ENCODE peak calls at places on chromosomes 2 and 18, in five cellular contexts. H is PC-3, B is kidney epithelial cell, J is SJCRH30, L is GM23248. D is an unnamed sample.

GRCh38 chr2:105252271-105252670 is 10.7 kb downstream of the GPR45 start:
- DNase-seq in J (peak), H (no peak), L (no peak), B (no peak), D (no peak)

GRCh38 chr2:118800736-118801135 is 46.7 kb downstream of the EN1 start:
- DNase-seq in L (peak), B (no peak), H (no peak), J (no peak), D (no peak)

GRCh38 chr18:78979058-78979680 is 449 bp upstream of the SALL3 start:
- DNase-seq in J (no peak), H (no peak), B (no peak), L (peak), D (no peak)

GRCh38 chr2:196162586-196163180 is 8.7 kb downstream of the STK17B start:
- DNase-seq in L (no peak), J (no peak), B (no peak), H (no peak), D (no peak)

GRCh38 chr18:54835944-54836343 is 7.7 kb downstream of the RAB27B start:
- DNase-seq in L (no peak), J (no peak), H (no peak), B (no peak), D (no peak)

GRCh38 chr2:171160119-171160629 is 519 bp downstream of the TLK1 start:
- DNase-seq in B (no peak), H (peak), L (peak), J (peak), D (peak)

GRCh38 chr2:2719781-2720180 is 388.7 kb upstream of the MYT1L start:
- DNase-seq in H (no peak), L (no peak), B (no peak), J (no peak), D (no peak)

GRCh38 chr18:79510731-79511141 is 115.0 kb downstream of the NFATC1 start:
- DNase-seq in J (no peak), H (no peak), L (no peak), B (no peak), D (peak)

GRCh38 chr18:11653521-11653920 is 35.5 kb upstream of the GNAL start:
- DNase-seq in J (no peak), L (no peak), H (no peak), B (no peak), D (no peak)

GRCh38 chr2:131520526-131520925 is 7.2 kb upstream of the CCDC74A start:
- DNase-seq in L (no peak), J (no peak), B (no peak), H (no peak), D (no peak)

GRCh38 chr2:42545714-42546390 is 22.6 kb upstream of the MTA3 start:
- DNase-seq in J (no peak), H (no peak), B (no peak), L (no peak), D (no peak)

GRCh38 chr18:47036298-47036874 is 965 bp upstream of the ELOA2 start:
- DNase-seq in B (no peak), L (peak), H (peak), J (peak), D (no peak)

GRCh38 chr2:166519391-166519962 is 25.4 kb upstream of the SCN7A start:
- DNase-seq in B (no peak), H (no peak), J (no peak), L (no peak), D (no peak)

GRCh38 chr18:28735731-28736130 is 558.8 kb upstream of the CDH2 start:
- DNase-seq in B (no peak), J (no peak), H (peak), L (peak), D (no peak)

GRCh38 chr2:153487482-153487881 is 8.9 kb upstream of the RPRM start:
- DNase-seq in J (no peak), B (no peak), L (peak), H (peak), D (no peak)

DNA sequence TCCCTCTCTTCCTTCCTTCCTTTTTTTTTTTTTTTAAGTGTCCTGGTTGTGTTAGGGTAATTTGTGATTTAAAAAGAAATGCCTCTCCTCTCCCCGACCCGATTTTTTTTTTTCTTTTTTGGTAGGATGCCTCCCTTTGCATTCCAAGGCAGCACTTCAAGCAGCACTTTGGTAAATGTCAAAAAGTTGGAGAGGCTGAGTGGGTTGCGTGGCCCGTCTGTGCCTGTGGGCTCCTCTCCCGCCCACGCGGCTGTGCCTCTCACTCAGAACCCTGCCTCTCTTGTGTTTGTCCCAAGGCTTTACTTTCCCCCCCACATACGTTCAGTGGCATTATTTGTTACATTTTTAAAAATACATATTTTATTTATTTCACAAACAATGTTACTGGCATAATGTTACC is 147.5 kb downstream of the AGAP1 start:
- DNase-seq in H (no peak), J (peak), B (no peak), L (peak), D (no peak)
- H3K4me3 ChIP-seq in H (no peak), J (peak), B (no peak), L (peak), D (no peak)

GRCh38 chr2:168233726-168234406 is 13.5 kb downstream of the STK39 start:
- DNase-seq in B (no peak), L (no peak), H (no peak), J (no peak), D (no peak)
- H3K4me3 ChIP-seq in B (no peak), L (no peak), H (no peak), J (no peak), D (no peak)

GRCh38 chr2:152025678-152026287 is 73.1 kb downstream of the CACNB4 start:
- DNase-seq in J (peak), H (peak), B (no peak), L (peak), D (peak)
- H3K4me3 ChIP-seq in J (peak), H (peak), B (peak), L (peak), D (peak)

GRCh38 chr18:2651981-2652380 is 3.5 kb upstream of the SMCHD1 start:
- DNase-seq in H (peak), B (no peak), J (no peak), L (no peak), D (no peak)
- H3K4me3 ChIP-seq in H (no peak), B (no peak), J (no peak), L (no peak), D (no peak)

GRCh38 chr2:46704593-46704992 is 211.0 kb downstream of the MCFD2 start:
- DNase-seq in L (no peak), H (no peak), J (no peak), B (no peak), D (no peak)

GRCh38 chr2:46700435-46700834 is 215.2 kb downstream of the MCFD2 start:
- DNase-seq in L (peak), J (no peak), B (no peak), H (no peak), D (no peak)

GRCh38 chr2:46701152-46701551 is 214.5 kb downstream of the MCFD2 start:
- DNase-seq in J (no peak), H (peak), B (no peak), L (peak), D (no peak)

GRCh38 chr2:46703588-46703987 is 212.0 kb downstream of the MCFD2 start:
- DNase-seq in L (peak), H (no peak), J (no peak), B (no peak), D (no peak)

DNA sequence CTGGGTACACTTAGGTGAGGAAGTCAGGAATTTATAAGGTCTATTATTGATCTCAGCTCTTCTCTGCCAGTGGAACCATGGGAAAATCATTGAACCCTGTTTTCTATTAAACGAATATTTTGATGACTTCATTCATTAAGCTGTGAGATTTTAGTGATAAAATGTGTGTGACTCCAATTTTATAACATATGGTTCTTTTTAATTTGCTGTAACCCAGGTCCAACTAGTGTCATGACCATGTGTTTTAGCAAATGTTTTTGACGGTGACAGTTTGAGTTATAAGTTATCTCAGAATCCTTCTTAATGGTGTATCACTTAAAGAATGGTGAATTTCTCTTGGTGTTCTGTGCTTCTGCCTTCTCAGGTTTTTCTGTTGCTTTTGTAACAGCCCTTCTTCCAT is 213.1 kb downstream of the MCFD2 start:
- DNase-seq in B (no peak), J (no peak), H (no peak), L (peak), D (no peak)
- H3K4me3 ChIP-seq in B (no peak), J (no peak), H (no peak), L (peak), D (no peak)

DNA sequence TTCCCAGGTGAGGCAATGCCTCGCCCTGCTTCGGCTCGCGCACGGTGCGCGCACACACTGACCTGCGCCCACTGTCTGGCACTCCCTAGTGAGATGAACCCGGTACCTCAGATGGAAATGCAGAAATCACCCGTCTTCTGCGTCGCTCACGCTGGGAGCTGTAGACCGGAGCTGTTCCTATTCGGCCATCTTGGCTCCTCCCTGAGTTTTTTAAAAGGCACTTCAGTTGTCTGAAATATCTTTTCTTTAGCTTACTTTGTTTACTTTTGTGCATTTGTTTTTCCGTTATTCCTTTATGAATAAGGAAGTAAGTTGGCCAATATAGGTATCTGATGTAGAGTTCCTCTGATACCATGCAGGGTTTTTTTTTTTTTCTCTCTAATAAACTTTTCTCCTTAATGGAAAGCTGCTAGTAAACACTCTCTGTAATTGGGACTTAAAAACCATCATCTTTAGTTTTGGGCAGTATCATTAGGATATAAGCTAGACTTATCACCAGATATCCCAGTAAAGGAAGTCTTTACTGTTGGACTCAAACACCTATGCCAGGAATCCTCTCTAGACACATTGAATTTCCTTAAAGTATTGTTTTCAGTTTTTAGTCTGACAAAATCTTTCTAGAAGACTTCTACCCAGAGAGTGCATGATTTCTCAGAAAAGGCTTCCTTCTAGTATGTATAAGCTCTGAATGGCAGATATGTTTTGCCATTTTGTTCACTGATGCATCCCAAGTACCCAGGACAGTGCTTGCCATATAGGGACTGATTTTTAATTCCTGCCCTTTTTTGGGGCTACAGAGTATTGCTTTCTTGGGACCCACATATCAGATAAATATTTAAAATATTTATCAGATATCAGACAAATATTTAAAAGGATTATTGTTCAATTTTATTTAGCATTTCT is 35.8 kb upstream of the DYSF start:
- DNase-seq in B (no peak), J (no peak), H (no peak), L (no peak), D (no peak)
- H3K4me3 ChIP-seq in B (peak), J (no peak), H (no peak), L (no peak), D (no peak)